ENCODE peak calls at places on chromosomes 16 and 17, in ten cellular contexts. Q is NCI-H1436, K is memory B cell, G is GM20000, R is NCI-H2107, D is ureter, U is Daoy, X is CMK, T is heart left ventricle, M is thoracic aorta. B is an unnamed sample.
A peak's percentile ranks its signal among the peaks of the same experiment; 100 is the strongest.

GRCh38 chr17:77531641-77532040 is 390.9 kb downstream of the SEC14L1 start:
- DNase-seq in Q (no peak), K (no peak), G (no peak), R (no peak), D (no peak), U (no peak), X (no peak), T (no peak), M (no peak), B (no peak)

GRCh38 chr16:27980076-27980775 is 83.3 kb downstream of the GSG1L start:
- DNase-seq in Q (no peak), K (no peak), G (no peak), R (no peak), D (no peak), U (no peak), X (no peak), T (no peak), M (no peak), B (no peak)

GRCh38 chr17:77462101-77462500 is 321.3 kb downstream of the SEC14L1 start:
- DNase-seq in Q (no peak), K (no peak), G (peak; percentile 58), R (no peak), D (no peak), U (no peak), X (no peak), T (no peak), M (no peak), B (no peak)

GRCh38 chr16:2149630-2150417 is 1.4 kb downstream of the RAB26 start:
- DNase-seq in Q (no peak), K (no peak), G (no peak), R (no peak), D (no peak), U (peak; percentile 54), X (no peak), T (no peak), M (no peak), B (no peak)

GRCh38 chr16:27851586-27851985 is 211.9 kb downstream of the GSG1L start:
- DNase-seq in Q (no peak), K (no peak), G (no peak), R (no peak), D (no peak), U (no peak), X (no peak), T (no peak), M (no peak), B (no peak)

GRCh38 chr16:86480444-86480843 is 29.9 kb upstream of the FOXF1 start:
- DNase-seq in Q (no peak), K (no peak), G (no peak), R (no peak), D (no peak), U (no peak), X (no peak), T (no peak), M (no peak), B (no peak)

GRCh38 chr17:79947351-79948031 is 88.2 kb downstream of the TBC1D16 start:
- DNase-seq in Q (no peak), K (no peak), G (no peak), R (no peak), D (no peak), U (peak; percentile 56), X (no peak), T (no peak), M (no peak), B (no peak)

GRCh38 chr16:66588981-66589713 is 9.9 kb downstream of the CMTM2 start:
- DNase-seq in Q (no peak), K (peak; percentile 49), G (peak; percentile 82), R (no peak), D (no peak), U (peak; percentile 55), X (no peak), T (peak; percentile 49), M (no peak), B (no peak)

GRCh38 chr17:59848778-59849177 is 44.0 kb downstream of the TUBD1 start:
- DNase-seq in Q (no peak), K (no peak), G (no peak), R (no peak), D (no peak), U (peak; percentile 37), X (no peak), T (no peak), M (no peak), B (no peak)

GRCh38 chr17:20306924-20307323 is 160.4 kb downstream of the LGALS9B start:
- DNase-seq in Q (no peak), K (no peak), G (no peak), R (no peak), D (no peak), U (no peak), X (no peak), T (no peak), M (no peak), B (no peak)

GRCh38 chr16:81539009-81539820 is 94.6 kb downstream of the CMIP start:
- DNase-seq in Q (no peak), K (no peak), G (no peak), R (no peak), D (no peak), U (no peak), X (no peak), T (no peak), M (no peak), B (no peak)

GRCh38 chr17:33594000-33594399 is 300.9 kb upstream of the ASIC2 start:
- DNase-seq in Q (no peak), K (no peak), G (no peak), R (no peak), D (no peak), U (peak; percentile 42), X (no peak), T (no peak), M (no peak), B (no peak)

GRCh38 chr16:30570621-30571443 is 682 bp downstream of the ZNF688 start:
- DNase-seq in Q (no peak), K (no peak), G (peak; percentile 57), R (no peak), D (no peak), U (peak; percentile 18), X (no peak), T (no peak), M (no peak), B (no peak)

GRCh38 chr17:81483085-81483861 is 29.3 kb downstream of the ACTG1 start:
- DNase-seq in Q (no peak), K (peak; percentile 66), G (peak; percentile 88), R (no peak), D (no peak), U (no peak), X (no peak), T (peak; percentile 82), M (no peak), B (no peak)

GRCh38 chr17:43211480-43212402 is at the start of gene TMEM106A:
- DNase-seq in Q (no peak), K (peak; percentile 72), G (peak; percentile 90), R (no peak), D (peak; percentile 85), U (peak; percentile 85), X (peak; percentile 74), T (peak; percentile 84), M (peak; percentile 20), B (peak; percentile 0)

GRCh38 chr16:30761427-30761927 is 385 bp downstream of the CFAP119 start:
- DNase-seq in Q (no peak), K (no peak), G (peak; percentile 68), R (no peak), D (no peak), U (peak; percentile 35), X (peak; percentile 36), T (no peak), M (no peak), B (no peak)

GRCh38 chr16:2708290-2708639 is 11.8 kb downstream of the PRSS27 start:
- DNase-seq in Q (no peak), K (no peak), G (no peak), R (no peak), D (no peak), U (no peak), X (no peak), T (no peak), M (no peak), B (no peak)

GRCh38 chr17:79812969-79813825 is 16.3 kb upstream of the CBX8 start:
- DNase-seq in Q (peak; percentile 57), K (no peak), G (no peak), R (no peak), D (no peak), U (no peak), X (no peak), T (no peak), M (no peak), B (no peak)

GRCh38 chr16:27264151-27264550 is 4.4 kb downstream of the NSMCE1 start:
- DNase-seq in Q (no peak), K (no peak), G (no peak), R (no peak), D (no peak), U (peak; percentile 63), X (no peak), T (no peak), M (no peak), B (no peak)

GRCh38 chr17:77140166-77140877 is 447 bp upstream of the SEC14L1 start:
- DNase-seq in Q (peak; percentile 100), K (peak; percentile 99), G (peak; percentile 98), R (peak; percentile 97), D (peak; percentile 99), U (peak; percentile 99), X (peak; percentile 96), T (peak; percentile 100), M (peak; percentile 93), B (peak; percentile 99)

GRCh38 chr16:4320030-4320429 is 4.2 kb downstream of the GLIS2 start:
- DNase-seq in Q (no peak), K (no peak), G (no peak), R (no peak), D (peak; percentile 46), U (no peak), X (no peak), T (no peak), M (no peak), B (no peak)

GRCh38 chr17:59406808-59407381 is 75.4 kb downstream of the YPEL2 start:
- DNase-seq in Q (peak; percentile 58), K (no peak), G (no peak), R (peak; percentile 29), D (peak; percentile 55), U (peak; percentile 17), X (no peak), T (no peak), M (no peak), B (no peak)

GRCh38 chr16:78128920-78129319 is 29.5 kb downstream of the WWOX start:
- DNase-seq in Q (no peak), K (no peak), G (no peak), R (no peak), D (no peak), U (no peak), X (no peak), T (no peak), M (no peak), B (no peak)

GRCh38 chr16:16062023-16062932 is 112.9 kb downstream of the ABCC1 start:
- DNase-seq in Q (no peak), K (no peak), G (peak; percentile 26), R (no peak), D (no peak), U (no peak), X (peak; percentile 86), T (no peak), M (no peak), B (no peak)

GRCh38 chr16:46715769-46716305 is 26.4 kb downstream of the ORC6 start:
- DNase-seq in Q (no peak), K (no peak), G (no peak), R (no peak), D (no peak), U (peak; percentile 19), X (no peak), T (peak; percentile 82), M (no peak), B (no peak)

GRCh38 chr17:9937164-9937835 is 32.2 kb upstream of the RCVRN start:
- DNase-seq in Q (no peak), K (no peak), G (no peak), R (no peak), D (no peak), U (no peak), X (no peak), T (peak; percentile 44), M (no peak), B (peak; percentile 33)

GRCh38 chr17:44672479-44673093 is 16.3 kb downstream of the MEIOC start:
- DNase-seq in Q (no peak), K (no peak), G (no peak), R (no peak), D (no peak), U (no peak), X (no peak), T (no peak), M (no peak), B (no peak)

GRCh38 chr17:79597040-79597439 is 13.8 kb downstream of the RBFOX3 start:
- DNase-seq in Q (no peak), K (no peak), G (no peak), R (no peak), D (no peak), U (no peak), X (no peak), T (no peak), M (no peak), B (no peak)

B was measured in caudate nucleus.